ENCODE peak calls at places on chromosomes 13 and 19, in four cellular contexts. F is ascending aorta, A is aorta, T is body of pancreas. S is an unnamed sample. For H3K4me1, the result is how much of the 10 kb centered on the place peaks cover.

GRCh38 chr19:518292-519231 is 11.3 kb downstream of the TPGS1 start:
- DNase-seq in T (no peak), A (no peak), F (no peak), S (peak)

GRCh38 chr13:99353836-99354235 is 46.6 kb upstream of the GPR183 start:
- DNase-seq in F (no peak), A (no peak), T (no peak), S (no peak)

GRCh38 chr19:13983213-13983889 is 22.8 kb downstream of the RFX1 start:
- DNase-seq in A (no peak), F (no peak), T (no peak), S (no peak)

GRCh38 chr19:43779820-43780219 is 953 bp downstream of the KCNN4 start:
- DNase-seq in T (no peak), A (no peak), F (no peak), S (no peak)

GRCh38 chr13:51020600-51020999 is 90.5 kb downstream of the C13orf42 start:
- DNase-seq in A (no peak), F (no peak), T (no peak), S (no peak)

GRCh38 chr19:46728208-46728607 is 11.3 kb upstream of the PRKD2 start:
- DNase-seq in T (no peak), A (no peak), F (no peak), S (no peak)

GRCh38 chr19:13588953-13589833 is 82.9 kb upstream of the CACNA1A start:
- DNase-seq in F (no peak), A (peak), T (peak), S (peak)

GRCh38 chr13:26971990-26972888 is 199.4 kb downstream of the USP12 start:
- DNase-seq in F (no peak), T (peak), A (no peak), S (no peak)

GRCh38 chr19:46502891-46503290 is 7.2 kb upstream of the PNMA8B start:
- DNase-seq in T (no peak), F (no peak), A (no peak), S (no peak)

GRCh38 chr13:100115693-100116254 is 26.9 kb downstream of the PCCA start:
- DNase-seq in T (no peak), F (no peak), A (no peak), S (no peak)

GRCh38 chr13:114112231-114112825 is 20.1 kb downstream of the RASA3 start:
- DNase-seq in T (no peak), F (no peak), A (peak), S (no peak)

GRCh38 chr13:112711528-112712265 is 21.9 kb downstream of the ATP11A start:
- DNase-seq in T (peak), A (peak), F (peak), S (peak)

GRCh38 chr13:53015044-53015443 is 13.6 kb upstream of the OLFM4 start:
- DNase-seq in F (no peak), A (no peak), T (peak), S (no peak)

GRCh38 chr19:47499371-47499770 is 15.4 kb upstream of the KPTN start:
- DNase-seq in F (no peak), A (no peak), T (no peak), S (no peak)

GRCh38 chr13:77698211-77699058 is 948 bp downstream of the SLAIN1 start:
- DNase-seq in A (peak), T (peak), F (no peak), S (peak)

GRCh38 chr13:46901721-46902120 is 4.9 kb upstream of the HTR2A start:
- DNase-seq in F (no peak), T (no peak), A (no peak), S (no peak)

GRCh38 chr19:13846533-13847032 is 30.4 kb upstream of the NANOS3 start:
- DNase-seq in F (peak), T (peak), A (peak), S (peak)

GRCh38 chr19:2135474-2136402 is 15.6 kb downstream of the AP3D1 start:
- DNase-seq in T (no peak), A (no peak), F (no peak), S (no peak)

GRCh38 chr13:55777612-55778011 is 1363.1 kb upstream of the PRR20A start:
- DNase-seq in A (no peak), F (no peak), T (no peak), S (no peak)

GRCh38 chr13:87120476-87120875 is 550.7 kb upstream of the SLITRK5 start:
- DNase-seq in A (no peak), F (no peak), T (no peak), S (no peak)

GRCh38 chr19:37706052-37706605 is 13.4 kb downstream of the ZNF607 start:
- DNase-seq in A (no peak), T (no peak), F (no peak), S (no peak)

GRCh38 chr13:25927966-25928365 is 123.8 kb downstream of the SHISA2 start:
- DNase-seq in T (no peak), A (no peak), F (no peak), S (peak)

GRCh38 chr19:18984251-18984650 is 43.2 kb upstream of the HOMER3 start:
- DNase-seq in A (no peak), F (no peak), T (no peak), S (no peak)
- H3K4me1 ChIP-seq in A (under half), F (under half), T (under half), S (under half)

GRCh38 chr19:16355293-16356043 is 30.8 kb downstream of the KLF2 start:
- DNase-seq in T (no peak), F (no peak), A (no peak), S (peak)
- H3K4me1 ChIP-seq in T (under half), F (under half), A (under half), S (under half)

GRCh38 chr19:29519146-29519545 is 6.6 kb upstream of the VSTM2B start:
- DNase-seq in F (no peak), T (no peak), A (no peak), S (no peak)
- H3K4me1 ChIP-seq in F (under half), T (under half), A (under half), S (under half)

DNA sequence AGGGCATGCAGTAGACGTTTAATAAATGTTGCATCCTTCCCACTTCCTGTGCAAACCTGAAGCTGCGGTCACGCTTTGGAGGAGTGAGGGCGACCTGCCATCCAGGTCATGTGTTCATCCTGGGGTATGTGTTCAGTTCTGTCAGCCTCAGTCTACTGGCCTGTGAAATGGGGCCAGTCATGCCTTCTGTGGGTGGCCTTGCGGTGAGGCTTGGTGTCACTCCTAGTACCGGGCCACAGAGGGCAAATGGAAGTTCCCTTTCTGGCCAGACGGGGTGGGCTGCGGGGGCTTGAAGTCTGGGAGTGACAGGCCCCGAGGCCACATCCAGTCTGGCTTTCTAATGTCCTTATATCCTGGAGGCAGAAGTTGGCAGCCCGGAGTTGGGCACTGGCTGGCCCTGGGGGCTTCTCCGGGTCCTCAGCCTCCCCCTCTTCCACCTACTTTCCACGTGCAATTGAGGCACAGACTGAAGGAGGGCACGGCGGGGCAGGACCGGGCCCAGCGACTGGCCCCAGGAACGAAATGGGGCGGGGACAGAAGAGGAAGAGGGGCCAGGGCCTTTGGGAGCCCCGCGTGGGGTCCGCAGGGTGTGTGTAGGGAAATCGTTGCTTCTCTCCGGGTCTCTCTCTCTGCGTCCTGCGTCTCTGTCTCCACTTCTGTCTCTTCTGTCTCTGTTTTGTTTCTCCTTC is 11.1 kb downstream of the PDE4A start:
- DNase-seq in T (peak), A (peak), F (no peak), S (peak)
- H3K4me1 ChIP-seq in T (under half), A (under half), F (under half), S (under half)

GRCh38 chr19:42424345-42424707 is 2.9 kb downstream of the LIPE start:
- DNase-seq in F (no peak), A (no peak), T (no peak), S (no peak)
- H3K4me1 ChIP-seq in F (under half), A (under half), T (under half), S (under half)

GRCh38 chr19:45406165-45406956 is at the start of gene POLR1G:
- DNase-seq in T (peak), F (no peak), A (peak), S (peak)
- H3K4me1 ChIP-seq in T (under half), F (under half), A (under half), S (under half)

DNA sequence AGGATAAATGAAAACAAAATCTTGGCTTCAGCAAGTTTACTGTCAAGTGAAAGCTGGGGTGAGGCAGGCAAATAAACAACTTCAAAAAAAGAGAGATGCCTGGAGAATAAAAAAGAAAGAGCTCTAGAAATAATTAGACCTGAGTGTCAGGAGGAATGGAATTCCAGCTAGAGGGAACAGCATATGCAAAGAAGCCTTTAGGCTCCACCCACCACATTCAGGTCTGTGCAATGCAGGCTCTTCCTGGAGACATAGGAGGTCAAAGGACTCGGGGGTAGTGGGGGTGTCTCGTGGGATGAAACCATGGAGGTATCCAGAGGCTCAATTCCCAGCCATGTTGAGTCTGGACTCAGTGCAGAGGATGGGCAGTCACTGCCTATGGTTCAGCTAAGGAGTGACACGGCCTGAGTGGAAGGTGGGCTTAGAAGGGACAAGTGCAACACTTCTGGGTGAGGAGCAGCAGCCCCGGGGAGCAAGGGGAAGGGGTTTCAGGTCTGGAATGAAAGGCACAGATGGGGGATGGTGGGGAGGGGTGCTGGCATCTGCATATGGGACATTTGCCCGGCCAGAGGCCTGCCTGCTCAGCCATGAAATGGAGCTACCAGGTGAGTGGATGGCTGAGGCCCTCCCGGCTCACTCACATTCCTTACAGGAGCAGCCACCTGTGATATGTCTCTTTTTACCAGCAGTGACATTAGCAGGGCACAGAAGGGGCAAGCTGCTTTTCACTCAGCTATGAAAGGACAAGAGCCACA is 12.3 kb downstream of the LATS2 start:
- DNase-seq in F (no peak), T (no peak), A (no peak), S (no peak)
- H3K4me1 ChIP-seq in F (under half), T (under half), A (under half), S (under half)

DNA sequence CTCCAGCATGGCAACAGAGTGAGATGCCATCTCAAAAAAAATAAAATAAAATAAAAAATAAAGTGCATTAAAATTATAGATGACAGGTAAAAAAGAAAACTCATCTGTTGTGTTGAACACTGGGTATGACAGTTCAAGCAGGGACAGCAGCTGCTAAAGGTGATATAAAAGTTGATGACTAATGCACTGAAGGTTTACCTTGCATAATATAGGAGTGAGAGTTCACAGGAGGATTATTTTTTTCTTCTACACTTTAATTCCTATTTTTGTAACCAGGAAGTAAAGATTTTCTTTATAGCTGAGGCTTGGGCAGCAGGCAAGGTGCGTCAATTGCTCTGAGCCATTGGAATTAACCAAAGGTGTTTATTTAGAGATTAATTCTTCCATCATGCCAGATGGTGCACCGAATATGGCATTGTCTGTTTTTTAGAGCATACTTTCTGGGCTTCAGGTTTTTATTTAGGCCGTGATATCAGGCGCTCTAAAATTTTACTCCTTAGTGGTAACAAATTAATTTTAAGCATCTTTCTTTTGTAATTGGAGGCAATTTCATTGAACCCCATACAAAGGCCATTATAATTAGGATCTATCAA is 337.0 kb upstream of the SLC10A2 start:
- DNase-seq in T (no peak), F (no peak), A (no peak), S (no peak)
- H3K4me1 ChIP-seq in T (under half), F (under half), A (under half), S (under half)

GRCh38 chr19:4979211-4979807 is 10.4 kb downstream of the KDM4B start:
- DNase-seq in A (no peak), T (no peak), F (no peak), S (no peak)
- H3K4me1 ChIP-seq in A (under half), T (half or more), F (under half), S (under half)

GRCh38 chr19:19600793-19601346 is 17.6 kb downstream of the PBX4 start:
- DNase-seq in F (no peak), A (no peak), T (no peak), S (no peak)
- H3K4me1 ChIP-seq in F (under half), A (under half), T (under half), S (under half)